ENCODE peak calls at places on chromosome 4, in ten cellular contexts. Z is cardiac muscle cell; U is neuronal stem cell; M is DND-41; I is CD8-positive, alpha-beta memory T cell; A is A549; X is CD4-positive, CD25-positive, alpha-beta regulatory T cell; D is heart left ventricle; S is body of pancreas; G is lung. Q is an unnamed sample. For H3K9me3, the result is how much of the 10 kb centered on the place peaks cover.

GRCh38 chr4:7183780-7184460 is 8.4 kb upstream of the SORCS2 start:
- DNase-seq in A (no peak), G (no peak), I (no peak), U (no peak), X (no peak), M (no peak), S (no peak), D (no peak), Z (no peak), Q (no peak)

GRCh38 chr4:182801626-182802025 is 115.6 kb downstream of the DCTD start:
- DNase-seq in X (no peak), Z (no peak), U (no peak), A (no peak), S (no peak), D (no peak), G (no peak), M (no peak), I (no peak), Q (no peak)

GRCh38 chr4:88107406-88108107 is 50.9 kb downstream of the ABCG2 start:
- DNase-seq in A (peak), S (peak), X (no peak), D (no peak), U (no peak), G (no peak), I (no peak), Z (peak), M (no peak), Q (no peak)

GRCh38 chr4:73257995-73258667 is 467 bp downstream of the ANKRD17 start:
- DNase-seq in I (peak), U (peak), M (peak), S (no peak), A (peak), Z (peak), G (peak), X (peak), D (peak), Q (no peak)

GRCh38 chr4:54101190-54102041 is 1.5 kb downstream of the GSX2 start:
- DNase-seq in M (no peak), A (no peak), I (no peak), S (no peak), X (no peak), D (no peak), U (no peak), G (no peak), Z (no peak), Q (no peak)

GRCh38 chr4:10080874-10081606 is 35.6 kb downstream of the WDR1 start:
- DNase-seq in Z (no peak), M (no peak), X (no peak), I (no peak), G (no peak), D (no peak), S (no peak), A (no peak), U (no peak), Q (peak)

GRCh38 chr4:26936284-26937065 is 75.8 kb downstream of the STIM2 start:
- DNase-seq in G (no peak), I (no peak), U (no peak), A (peak), S (no peak), D (no peak), X (no peak), Z (no peak), M (no peak), Q (no peak)

GRCh38 chr4:136489101-136489500 is 1043.2 kb downstream of the PCDH18 start:
- DNase-seq in D (no peak), X (no peak), M (no peak), G (no peak), U (no peak), Z (no peak), A (no peak), S (no peak), I (no peak), Q (no peak)

GRCh38 chr4:187999406-187999932 is 3.9 kb downstream of the ZFP42 start:
- DNase-seq in I (no peak), A (no peak), M (no peak), S (no peak), D (no peak), X (no peak), Z (no peak), U (no peak), G (no peak), Q (no peak)

GRCh38 chr4:16222957-16223527 is 3.2 kb downstream of the TAPT1 start:
- DNase-seq in M (no peak), I (no peak), X (no peak), D (no peak), G (no peak), S (no peak), U (no peak), Z (peak), A (no peak), Q (no peak)

GRCh38 chr4:188032170-188032569 is 36.6 kb downstream of the ZFP42 start:
- DNase-seq in G (no peak), Z (no peak), X (no peak), U (peak), D (no peak), M (no peak), I (no peak), A (no peak), S (no peak), Q (no peak)

GRCh38 chr4:39706334-39706733 is 8.4 kb downstream of the UBE2K start:
- DNase-seq in I (no peak), Z (peak), U (no peak), X (no peak), D (peak), S (peak), G (no peak), A (peak), M (no peak), Q (no peak)

GRCh38 chr4:2805712-2806391 is 13.0 kb downstream of the SH3BP2 start:
- DNase-seq in S (peak), D (peak), I (no peak), U (no peak), A (no peak), X (no peak), G (peak), Z (peak), M (no peak), Q (no peak)

GRCh38 chr4:99202094-99202493 is 17.0 kb downstream of the ADH6 start:
- DNase-seq in A (no peak), D (no peak), M (no peak), I (no peak), X (no peak), Z (no peak), U (no peak), S (no peak), G (no peak), Q (no peak)

GRCh38 chr4:82773049-82773448 is 25.5 kb downstream of the SCD5 start:
- DNase-seq in D (no peak), M (no peak), S (no peak), X (no peak), U (no peak), G (no peak), Z (no peak), A (no peak), I (no peak), Q (no peak)

GRCh38 chr4:84814100-84814750 is 152.3 kb downstream of the WDFY3 start:
- DNase-seq in M (no peak), X (no peak), G (no peak), U (no peak), A (peak), D (no peak), I (no peak), Z (peak), S (peak), Q (no peak)

GRCh38 chr4:76363556-76364290 is 57.2 kb downstream of the STBD1 start:
- DNase-seq in X (no peak), U (no peak), S (no peak), G (no peak), I (no peak), A (no peak), M (no peak), D (no peak), Z (no peak), Q (no peak)

GRCh38 chr4:80407246-80407645 is 71.7 kb downstream of the CFAP299 start:
- DNase-seq in D (peak), X (no peak), S (peak), Z (peak), I (no peak), G (no peak), A (no peak), U (no peak), M (no peak), Q (no peak)

GRCh38 chr4:163071308-163071707 is 95.4 kb downstream of the NAF1 start:
- DNase-seq in Z (no peak), I (no peak), M (no peak), D (no peak), U (no peak), X (no peak), A (no peak), G (no peak), S (no peak), Q (no peak)

GRCh38 chr4:7842384-7843279 is 97.0 kb downstream of the AFAP1 start:
- DNase-seq in S (peak), X (no peak), G (no peak), Z (peak), M (no peak), I (no peak), U (no peak), D (peak), A (peak), Q (no peak)

GRCh38 chr4:77454858-77455257 is 150.8 kb upstream of the CXCL13 start:
- DNase-seq in X (no peak), A (no peak), S (no peak), D (no peak), M (no peak), Z (peak), U (no peak), G (no peak), I (no peak), Q (no peak)

GRCh38 chr4:171880136-171880535 is 66.9 kb downstream of the GALNTL6 start:
- DNase-seq in U (no peak), S (no peak), M (no peak), D (no peak), A (peak), X (no peak), I (no peak), Z (peak), G (no peak), Q (no peak)

GRCh38 chr4:38902695-38903094 is 35.1 kb downstream of the FAM114A1 start:
- DNase-seq in Z (peak), M (no peak), X (peak), G (no peak), U (peak), S (no peak), D (no peak), A (peak), I (peak), Q (no peak)

GRCh38 chr4:38105475-38105874 is 145.3 kb downstream of the PTTG2 start:
- DNase-seq in Z (no peak), A (no peak), I (no peak), S (no peak), U (no peak), G (no peak), M (no peak), X (peak), D (no peak), Q (no peak)

GRCh38 chr4:174707277-174707676 is 121.8 kb downstream of the GLRA3 start:
- DNase-seq in S (no peak), Z (no peak), U (no peak), M (no peak), I (no peak), A (no peak), D (no peak), G (no peak), X (no peak), Q (no peak)

GRCh38 chr4:98352403-98352802 is 91.2 kb downstream of the RAP1GDS1 start:
- DNase-seq in S (no peak), A (no peak), Z (peak), M (no peak), I (no peak), U (no peak), G (no peak), D (no peak), X (no peak), Q (no peak)

GRCh38 chr4:138308421-138308820 is 66.3 kb upstream of the SLC7A11 start:
- DNase-seq in I (no peak), S (no peak), M (no peak), U (no peak), Z (no peak), G (no peak), X (no peak), A (peak), D (no peak), Q (no peak)

GRCh38 chr4:129059028-129059427 is 34.3 kb downstream of the SCLT1 start:
- DNase-seq in M (no peak), G (no peak), D (no peak), U (no peak), S (no peak), X (no peak), A (no peak), Z (no peak), I (no peak), Q (no peak)
- H3K9me3 ChIP-seq in M (half or more), G (under half), D (half or more), U (under half), S (under half), X (half or more), A (half or more), Z (under half), I (half or more), Q (under half)

GRCh38 chr4:95898226-95898625 is 58.3 kb downstream of the PDHA2 start:
- DNase-seq in G (no peak), D (no peak), Z (no peak), M (no peak), X (no peak), I (no peak), A (no peak), U (no peak), S (no peak), Q (no peak)
- H3K9me3 ChIP-seq in G (under half), D (under half), Z (under half), M (under half), X (under half), I (under half), A (under half), U (under half), S (under half), Q (under half)

GRCh38 chr4:165472943-165473676 is 94.3 kb downstream of the CPE start:
- DNase-seq in M (no peak), X (no peak), A (no peak), U (peak), G (no peak), D (no peak), Z (no peak), I (no peak), S (no peak), Q (no peak)
- H3K9me3 ChIP-seq in M (under half), X (under half), A (under half), U (under half), G (under half), D (under half), Z (under half), I (under half), S (under half), Q (under half)

GRCh38 chr4:97116511-97116910 is 1026.8 kb downstream of the STPG2 start:
- DNase-seq in A (no peak), D (no peak), I (no peak), M (no peak), G (no peak), Z (no peak), S (no peak), X (no peak), U (no peak), Q (no peak)

GRCh38 chr4:97123573-97123972 is 1019.7 kb downstream of the STPG2 start:
- DNase-seq in D (no peak), I (no peak), U (no peak), M (peak), S (no peak), X (no peak), A (no peak), Z (no peak), G (no peak), Q (no peak)

DNA sequence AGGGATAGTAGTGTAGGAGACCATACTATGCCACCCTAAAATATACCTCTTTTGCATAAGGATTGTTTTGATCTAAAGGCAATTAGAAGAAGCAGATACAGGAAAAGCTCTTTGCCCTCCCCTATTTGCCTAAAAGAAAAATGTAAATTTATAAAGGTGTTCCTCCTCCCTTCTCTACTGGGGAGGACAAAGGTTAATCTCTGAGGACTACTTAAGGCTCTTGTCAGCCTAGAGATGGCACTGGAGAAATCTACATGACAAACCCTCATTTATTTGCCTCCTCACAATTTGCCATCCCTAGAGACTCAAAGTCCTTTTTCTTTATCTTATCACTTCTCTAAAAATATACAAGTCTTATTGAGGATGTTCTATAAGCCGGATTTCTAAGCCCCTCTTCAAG is 1021.8 kb downstream of the STPG2 start:
- DNase-seq in X (no peak), G (no peak), U (no peak), D (no peak), M (no peak), S (no peak), I (no peak), Z (no peak), A (no peak), Q (no peak)
- H3K9me3 ChIP-seq in X (under half), G (under half), U (under half), D (under half), M (under half), S (under half), I (under half), Z (under half), A (under half), Q (under half)

GRCh38 chr4:763922-764321 is 58.3 kb downstream of the PCGF3 start:
- DNase-seq in S (no peak), I (no peak), D (no peak), M (no peak), Z (no peak), U (no peak), A (no peak), X (no peak), G (no peak), Q (no peak)

GRCh38 chr4:761739-762138 is 56.1 kb downstream of the PCGF3 start:
- DNase-seq in Z (no peak), I (no peak), S (no peak), X (no peak), G (no peak), A (no peak), M (no peak), D (peak), U (no peak), Q (no peak)

GRCh38 chr4:761086-761485 is 55.5 kb downstream of the PCGF3 start:
- DNase-seq in S (no peak), D (peak), M (no peak), Z (no peak), U (no peak), G (no peak), X (no peak), I (no peak), A (no peak), Q (no peak)

GRCh38 chr4:763191-763810 is 57.7 kb downstream of the PCGF3 start:
- DNase-seq in A (no peak), G (no peak), U (no peak), D (no peak), I (no peak), X (no peak), S (no peak), Z (no peak), M (no peak), Q (no peak)

GRCh38 chr4:762211-763190 is 56.9 kb downstream of the PCGF3 start:
- DNase-seq in U (no peak), M (no peak), I (no peak), A (peak), G (no peak), Z (peak), D (peak), X (no peak), S (peak), Q (no peak)
- H3K9me3 ChIP-seq in U (half or more), M (under half), I (under half), A (under half), G (under half), Z (under half), D (under half), X (under half), S (under half), Q (under half)

Q was measured in T-helper 17 cell.